ENCODE peak calls at places on chromosome 22, in seven cellular contexts. N, F, X, C, Q, V and T are unnamed samples.

GRCh38 chr22:25900390-25900789 is 158.4 kb downstream of the MYO18B start:
- DNase-seq in X (no peak), C (no peak), Q (no peak), V (no peak), N (no peak), F (no peak), T (no peak)

GRCh38 chr22:31646186-31647019 is 15.6 kb downstream of the PISD start:
- DNase-seq in F (peak), Q (no peak), N (no peak), V (no peak), C (peak), X (peak), T (peak)

GRCh38 chr22:20644071-20644642 is 129.8 kb upstream of the SERPIND1 start:
- DNase-seq in N (no peak), Q (no peak), C (no peak), F (no peak), V (no peak), X (no peak), T (no peak)

GRCh38 chr22:22748297-22748743 is 103.9 kb downstream of the GGTLC2 start:
- DNase-seq in V (peak), Q (no peak), X (peak), F (peak), N (no peak), C (peak), T (no peak)

GRCh38 chr22:27681037-27681436 is 120.5 kb downstream of the MN1 start:
- DNase-seq in Q (no peak), N (no peak), F (no peak), C (no peak), X (no peak), V (no peak), T (no peak)

GRCh38 chr22:48718818-48719500 is 1108.7 kb downstream of the BRD1 start:
- DNase-seq in X (no peak), N (peak), Q (peak), F (no peak), V (peak), C (no peak), T (no peak)

GRCh38 chr22:45968751-45969413 is 8.1 kb downstream of the WNT7B start:
- DNase-seq in F (peak), C (peak), Q (no peak), N (no peak), X (peak), V (no peak), T (no peak)

GRCh38 chr22:42613869-42614268 is 814 bp downstream of the POLDIP3 start:
- DNase-seq in C (no peak), V (no peak), F (peak), Q (no peak), N (no peak), X (no peak), T (no peak)

DNA sequence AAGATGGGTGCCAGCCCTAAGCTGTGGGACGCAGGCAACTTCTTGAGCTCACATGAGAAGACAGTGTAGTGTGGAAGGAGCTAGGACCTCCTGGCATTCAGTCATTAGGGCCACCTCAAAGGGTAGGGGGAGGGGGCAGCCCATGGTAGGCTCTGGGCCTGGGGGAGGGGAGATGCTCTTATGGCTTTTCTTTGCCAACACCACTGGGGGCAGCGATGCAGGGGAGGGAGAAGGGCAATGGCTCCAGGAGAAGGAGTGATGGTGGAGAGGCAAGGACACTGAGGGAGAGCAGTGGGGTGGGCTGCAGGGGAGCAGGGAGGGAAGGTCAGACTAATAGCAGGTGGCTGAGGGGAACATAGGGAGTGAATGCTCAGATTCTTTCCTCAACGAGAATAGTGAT is 63.3 kb upstream of the SUSD2 start:
- DNase-seq in F (no peak), N (no peak), C (no peak), X (no peak), Q (no peak), V (no peak), T (no peak)
- TF ChIP-seq CTCF in F (peak), N (no peak), C (no peak), X (no peak), Q (no peak), V (no peak), T (peak)

GRCh38 chr22:36365020-36365411 is 22.8 kb downstream of the MYH9 start:
- DNase-seq in V (no peak), X (peak), Q (peak), C (peak), F (peak), N (no peak), T (no peak)

GRCh38 chr22:36366291-36366708 is 21.5 kb downstream of the MYH9 start:
- DNase-seq in Q (peak), X (peak), C (peak), N (no peak), F (peak), V (no peak), T (no peak)

GRCh38 chr22:36368359-36368983 is 19.3 kb downstream of the MYH9 start:
- DNase-seq in V (no peak), C (peak), N (no peak), Q (no peak), F (peak), X (peak), T (no peak)

GRCh38 chr22:36367479-36367878 is 20.3 kb downstream of the MYH9 start:
- DNase-seq in F (no peak), Q (no peak), C (no peak), V (no peak), X (no peak), N (no peak), T (no peak)

DNA sequence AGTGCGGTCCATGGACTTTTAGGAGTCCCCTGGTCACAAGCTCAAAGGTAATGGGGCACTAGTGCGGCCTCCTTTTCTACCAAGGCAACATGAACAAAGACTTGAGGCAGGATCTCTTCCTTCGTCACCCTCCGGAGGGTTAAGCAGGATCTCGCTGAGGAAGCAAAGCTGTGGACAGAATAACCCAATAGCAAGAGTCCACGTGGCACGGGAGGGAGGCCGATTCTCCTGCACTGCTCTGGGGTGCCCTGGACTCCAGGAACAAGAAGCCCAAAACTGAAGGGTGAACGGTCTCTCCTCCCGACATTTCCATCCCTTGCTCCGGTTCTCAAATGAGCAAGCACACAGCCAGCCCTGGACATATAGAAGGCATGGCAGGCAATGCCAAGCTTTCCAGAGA is 20.7 kb downstream of the MYH9 start:
- DNase-seq in C (no peak), Q (no peak), X (no peak), N (no peak), V (no peak), F (no peak), T (no peak)
- H3K4me3 ChIP-seq in C (no peak), Q (peak), X (no peak), N (no peak), V (no peak), F (no peak), T (no peak)

GRCh38 chr22:49973018-49973965 is 12.7 kb downstream of the PIM3 start:
- DNase-seq in V (no peak), N (no peak), X (no peak), C (no peak), Q (no peak), F (no peak), T (no peak)

GRCh38 chr22:49969751-49970527 is 9.4 kb downstream of the PIM3 start:
- DNase-seq in N (peak), Q (peak), C (no peak), F (no peak), X (no peak), V (peak), T (no peak)

GRCh38 chr22:49971232-49972162 is 10.9 kb downstream of the PIM3 start:
- DNase-seq in C (no peak), Q (peak), X (peak), V (peak), N (peak), F (peak), T (no peak)

GRCh38 chr22:49970528-49971231 is 10.1 kb downstream of the PIM3 start:
- DNase-seq in N (peak), V (peak), X (peak), Q (peak), C (peak), F (peak), T (peak)

GRCh38 chr22:49972163-49973017 is 11.8 kb downstream of the PIM3 start:
- DNase-seq in C (no peak), N (peak), F (no peak), X (no peak), Q (peak), V (peak), T (no peak)
- TF ChIP-seq CTCF in C (no peak), N (no peak), F (no peak), X (no peak), Q (no peak), V (no peak), T (no peak)

GRCh38 chr22:32712644-32713355 is 88.7 kb upstream of the TIMP3 start:
- DNase-seq in X (no peak), F (peak), C (no peak), Q (no peak), V (no peak), N (no peak), T (no peak)

GRCh38 chr22:32710896-32711295 is 90.6 kb upstream of the TIMP3 start:
- DNase-seq in C (no peak), Q (no peak), V (no peak), X (no peak), F (no peak), N (no peak), T (no peak)

GRCh38 chr22:32706149-32706548 is 95.4 kb upstream of the TIMP3 start:
- DNase-seq in N (no peak), C (no peak), Q (no peak), F (peak), V (no peak), X (peak), T (no peak)

GRCh38 chr22:32708835-32709234 is 92.7 kb upstream of the TIMP3 start:
- DNase-seq in X (no peak), N (no peak), C (peak), Q (peak), F (peak), V (no peak), T (no peak)

GRCh38 chr22:32707971-32708370 is 93.5 kb upstream of the TIMP3 start:
- DNase-seq in X (no peak), V (no peak), Q (no peak), N (no peak), C (no peak), F (peak), T (no peak)
- H3K4me3 ChIP-seq in X (no peak), V (no peak), Q (no peak), N (no peak), C (no peak), F (no peak), T (no peak)

DNA sequence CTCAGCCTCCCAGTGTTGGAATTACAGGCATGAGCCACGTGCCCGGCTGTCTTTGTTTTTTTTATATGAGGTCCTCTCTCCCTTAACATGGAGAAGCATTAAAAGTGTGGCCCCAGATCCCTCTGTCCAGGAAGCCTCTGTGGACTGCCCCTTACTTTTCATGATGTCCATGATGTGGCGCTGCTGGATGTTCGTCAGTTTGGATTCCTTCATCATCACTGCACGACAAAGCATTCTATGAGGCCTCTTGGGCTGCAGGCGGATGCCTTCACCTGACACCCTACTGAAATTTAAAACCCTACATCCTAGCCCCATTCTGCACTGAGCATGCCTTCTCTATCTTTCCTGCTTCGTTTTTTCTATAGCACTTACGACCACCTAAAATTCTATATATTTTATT is 2.1 kb downstream of the C22orf23 start:
- DNase-seq in C (peak), V (no peak), F (peak), Q (no peak), X (peak), N (no peak), T (no peak)
- TF ChIP-seq CTCF in C (peak), V (no peak), F (no peak), Q (no peak), X (no peak), N (no peak), T (no peak)

GRCh38 chr22:40180403-40180802 is 2.7 kb downstream of the TNRC6B start:
- DNase-seq in X (no peak), Q (no peak), V (no peak), C (no peak), N (no peak), F (peak), T (no peak)
- H3K4me3 ChIP-seq in X (peak), Q (peak), V (peak), C (no peak), N (peak), F (peak), T (no peak)

DNA sequence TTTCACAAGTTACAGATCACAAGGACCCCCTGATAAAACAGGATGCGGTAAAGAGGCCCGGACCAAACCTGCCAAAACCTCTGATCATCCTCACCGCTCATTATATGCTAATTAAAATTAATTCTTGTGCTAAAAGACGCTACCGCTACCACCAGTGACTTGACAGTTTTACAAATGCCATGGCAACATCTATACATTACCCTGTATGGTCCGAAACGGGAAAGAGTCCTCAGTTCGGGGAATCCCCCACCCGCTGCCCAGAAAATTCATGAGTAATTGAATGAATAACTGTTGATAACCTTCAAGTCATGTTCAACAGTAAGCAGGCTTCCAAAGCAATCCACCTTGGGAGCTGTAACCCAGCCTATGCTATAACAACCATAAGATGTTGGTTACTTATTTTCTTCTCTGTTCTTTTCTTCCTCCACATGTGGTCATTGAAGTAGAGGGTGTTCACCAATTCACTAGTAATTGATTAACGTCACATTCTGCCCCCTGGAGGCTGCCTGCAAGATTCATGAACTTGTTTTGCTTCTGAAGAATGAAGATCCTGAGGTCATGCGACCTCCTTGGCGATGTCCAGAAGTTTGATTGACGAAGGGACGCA is 20.6 kb downstream of the APOBEC3H start:
- DNase-seq in C (peak), N (no peak), X (peak), Q (no peak), V (peak), F (peak), T (no peak)
- TF ChIP-seq CTCF in C (peak), N (peak), X (peak), Q (peak), V (peak), F (peak), T (peak)

GRCh38 chr22:30564766-30565118 is 9.7 kb downstream of the GAL3ST1 start:
- DNase-seq in C (no peak), Q (no peak), N (no peak), F (no peak), X (no peak), V (no peak), T (no peak)
- H3K4me3 ChIP-seq in C (no peak), Q (no peak), N (no peak), F (no peak), X (no peak), V (no peak), T (no peak)